ENCODE peak calls at places on chromosomes 13 and 19, in nine cellular contexts. C is RWPE1, T is H1, K is cardiac fibroblast, A is IMR-90, B is GM06990, I is fibroblast of lung, X is heart left ventricle, Z is suprapubic skin. F is an unnamed sample.

GRCh38 chr19:8640402-8641004 is 10.1 kb downstream of the NFILZ start:
- DNase-seq in C (no peak), T (no peak), K (peak), A (no peak), B (no peak), I (no peak), X (peak), Z (peak), F (no peak)

GRCh38 chr19:34172661-34173144 is 399 bp downstream of the LSM14A start:
- DNase-seq in C (peak), T (peak), K (peak), A (no peak), B (no peak), I (no peak), X (no peak), Z (no peak), F (no peak)

GRCh38 chr19:2446390-2446789 is 10.4 kb downstream of the LMNB2 start:
- DNase-seq in C (no peak), T (no peak), K (no peak), A (no peak), B (no peak), I (peak), X (peak), Z (no peak), F (peak)

GRCh38 chr19:19866599-19867248 is 1.0 kb downstream of the ZNF253 start:
- DNase-seq in C (peak), T (peak), K (peak), A (no peak), B (peak), I (peak), X (no peak), Z (no peak), F (peak)

GRCh38 chr13:31380728-31381127 is 181.0 kb downstream of the B3GLCT start:
- DNase-seq in C (no peak), T (no peak), K (no peak), A (no peak), B (no peak), I (no peak), X (no peak), Z (no peak), F (no peak)

GRCh38 chr19:7605490-7606222 is 10.0 kb downstream of the CAMSAP3 start:
- DNase-seq in C (no peak), T (peak), K (peak), A (no peak), B (peak), I (no peak), X (no peak), Z (no peak), F (peak)

GRCh38 chr19:45177817-45178261 is at the start of gene TRAPPC6A:
- DNase-seq in C (peak), T (no peak), K (no peak), A (peak), B (no peak), I (peak), X (no peak), Z (no peak), F (no peak)

GRCh38 chr13:102870677-102871415 is 25.0 kb downstream of the ERCC5 start:
- DNase-seq in C (peak), T (peak), K (peak), A (peak), B (peak), I (peak), X (peak), Z (no peak), F (peak)

GRCh38 chr13:110711778-110712070 is 1.8 kb upstream of the ING1 start:
- DNase-seq in C (no peak), T (no peak), K (peak), A (no peak), B (no peak), I (peak), X (no peak), Z (no peak), F (no peak)

GRCh38 chr13:38173403-38173802 is 176.2 kb upstream of the UFM1 start:
- DNase-seq in C (no peak), T (no peak), K (no peak), A (no peak), B (no peak), I (no peak), X (no peak), Z (no peak), F (no peak)

DNA sequence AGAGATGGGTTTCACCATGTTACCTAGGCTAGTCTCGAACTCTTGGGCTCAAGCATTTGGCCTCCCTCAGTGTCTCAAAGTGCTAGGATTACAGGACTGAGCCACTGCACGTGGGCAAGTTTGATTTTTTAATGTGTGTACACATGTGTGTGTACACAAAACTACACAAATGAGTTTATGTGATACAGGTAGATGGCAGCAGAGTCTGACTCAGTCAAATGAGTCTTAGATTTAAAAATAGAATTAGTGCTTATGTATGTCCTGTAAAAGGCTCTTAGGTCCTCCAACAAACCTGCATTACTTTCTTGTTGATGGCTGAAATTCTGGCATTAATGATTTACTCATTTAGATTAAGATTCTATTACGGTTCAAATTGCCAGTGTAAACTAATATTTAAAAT is 293.7 kb downstream of the PCDH17 start:
- DNase-seq in C (no peak), T (no peak), K (no peak), A (no peak), B (no peak), I (peak), X (no peak), Z (no peak), F (no peak)
- TF ChIP-seq CTCF in C (no peak), T (no peak), K (no peak), A (no peak), B (no peak), I (no peak), X (peak), Z (no peak), F (no peak)

GRCh38 chr19:588093-588742 is 1.5 kb upstream of the HCN2 start:
- DNase-seq in C (no peak), T (peak), K (peak), A (peak), B (peak), I (peak), X (peak), Z (no peak), F (peak)
- TF ChIP-seq CTCF in C (peak), T (peak), K (peak), A (peak), B (peak), I (peak), X (peak), Z (peak), F (peak)

DNA sequence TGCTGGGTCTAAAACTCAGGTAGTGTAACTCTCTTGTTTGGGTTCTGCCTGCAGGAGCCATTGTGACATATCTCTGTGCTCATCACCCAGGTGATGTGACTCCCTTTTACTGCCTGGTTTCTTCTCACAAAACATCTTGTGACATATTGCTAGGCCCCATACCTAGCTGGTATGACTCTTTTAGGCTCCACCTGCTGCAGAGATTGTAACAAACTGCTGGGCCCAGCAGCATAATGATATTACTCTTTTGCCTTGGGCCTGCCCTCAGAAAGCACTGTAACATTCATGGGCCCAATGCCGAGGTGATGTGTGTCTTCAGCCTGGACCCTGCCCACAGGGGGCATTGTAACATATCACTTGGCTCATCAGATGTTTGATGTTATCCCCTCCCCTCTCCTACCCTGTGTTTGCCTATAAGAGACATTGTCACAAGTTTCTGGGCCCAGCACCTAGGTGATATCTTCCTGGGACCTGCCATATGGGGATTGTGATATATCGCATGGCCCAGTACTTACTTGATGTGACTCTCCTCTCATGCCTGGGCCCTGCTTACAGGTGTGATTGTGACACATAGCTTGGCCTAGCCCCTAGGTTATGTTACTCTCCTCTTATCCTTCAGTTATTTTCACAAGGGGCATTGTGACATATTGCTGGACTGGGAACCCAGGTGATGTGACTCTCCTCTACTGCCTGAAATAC is 18.0 kb upstream of the ZNF681 start:
- DNase-seq in C (no peak), T (no peak), K (no peak), A (no peak), B (no peak), I (no peak), X (no peak), Z (peak), F (no peak)
- TF ChIP-seq CTCF in C (no peak), T (no peak), K (no peak), A (no peak), B (no peak), I (no peak), X (no peak), Z (no peak), F (no peak)

GRCh38 chr19:49929611-49930482 is 543 bp upstream of the NUP62 start:
- DNase-seq in C (peak), T (peak), K (peak), A (peak), B (peak), I (peak), X (peak), Z (peak), F (peak)
- TF ChIP-seq CTCF in C (no peak), T (no peak), K (peak), A (no peak), B (no peak), I (peak), X (peak), Z (no peak), F (no peak)

GRCh38 chr13:44506719-44507118 is 69.4 kb downstream of the TSC22D1 start:
- DNase-seq in C (no peak), T (no peak), K (no peak), A (no peak), B (no peak), I (no peak), X (no peak), Z (no peak), F (no peak)
- TF ChIP-seq CTCF in C (no peak), T (no peak), K (no peak), A (no peak), B (no peak), I (no peak), X (no peak), Z (no peak), F (no peak)

F was measured in GM10248.